ENCODE peak calls at places on chromosomes 7 and 10, in eight cellular contexts. Y is right lobe of liver; I is H9; D is naive thymus-derived CD4-positive, alpha-beta T cell; X is PC-9; T is colonic mucosa; B is lower lobe of right lung; N is breast epithelium. E is an unnamed sample.

GRCh38 chr10:62063795-62064472 is 162.4 kb downstream of the ARID5B start:
- DNase-seq in Y (no peak), I (no peak), D (no peak), X (no peak), T (no peak), B (no peak), N (no peak), E (no peak)

GRCh38 chr7:133668296-133669060 is 415.6 kb downstream of the EXOC4 start:
- DNase-seq in Y (no peak), I (no peak), D (no peak), X (no peak), T (no peak), B (no peak), N (no peak), E (no peak)

GRCh38 chr7:133545613-133546012 is 292.7 kb downstream of the EXOC4 start:
- DNase-seq in Y (no peak), I (no peak), D (no peak), X (no peak), T (no peak), B (no peak), N (no peak), E (no peak)

GRCh38 chr10:34904191-34904590 is 89.1 kb upstream of the PARD3 start:
- DNase-seq in Y (no peak), I (no peak), D (no peak), X (no peak), T (no peak), B (no peak), N (no peak), E (no peak)

GRCh38 chr10:97090644-97091043 is 95.1 kb downstream of the SLIT1 start:
- DNase-seq in Y (no peak), I (no peak), D (no peak), X (no peak), T (no peak), B (no peak), N (no peak), E (no peak)

GRCh38 chr7:43584200-43584586 is 1.3 kb downstream of the STK17A start:
- DNase-seq in Y (no peak), I (no peak), D (no peak), X (peak; percentile 33), T (peak; percentile 34), B (no peak), N (no peak), E (no peak)

GRCh38 chr7:47293884-47294568 is 287.9 kb downstream of the TNS3 start:
- DNase-seq in Y (no peak), I (no peak), D (no peak), X (no peak), T (peak; percentile 33), B (no peak), N (no peak), E (no peak)

GRCh38 chr7:145106001-145106400 is 270.1 kb upstream of the TPK1 start:
- DNase-seq in Y (no peak), I (no peak), D (no peak), X (peak; percentile 6), T (no peak), B (no peak), N (no peak), E (no peak)

GRCh38 chr7:101236292-101236691 is 1.3 kb downstream of the CLDN15 start:
- DNase-seq in Y (no peak), I (no peak), D (no peak), X (no peak), T (no peak), B (no peak), N (no peak), E (no peak)

GRCh38 chr7:136114966-136115762 is 138.0 kb upstream of the MTPN start:
- DNase-seq in Y (no peak), I (peak; percentile 85), D (no peak), X (peak; percentile 11), T (peak; percentile 44), B (no peak), N (no peak), E (no peak)

GRCh38 chr10:93458821-93459257 is 23.3 kb downstream of the MYOF start:
- DNase-seq in Y (no peak), I (peak; percentile 82), D (no peak), X (peak; percentile 86), T (no peak), B (peak; percentile 82), N (peak; percentile 75), E (no peak)

GRCh38 chr7:73850781-73851207 is 8.5 kb upstream of the METTL27 start:
- DNase-seq in Y (no peak), I (no peak), D (no peak), X (peak; percentile 73), T (peak; percentile 63), B (no peak), N (no peak), E (no peak)

GRCh38 chr7:30771859-30772429 is 727 bp downstream of the MINDY4 start:
- DNase-seq in Y (no peak), I (no peak), D (no peak), X (peak; percentile 15), T (peak; percentile 33), B (no peak), N (no peak), E (peak; percentile 78)

GRCh38 chr7:15757041-15757995 is 70.8 kb upstream of the MEOX2 start:
- DNase-seq in Y (no peak), I (no peak), D (no peak), X (no peak), T (no peak), B (no peak), N (no peak), E (no peak)

GRCh38 chr7:2068693-2069471 is 163.9 kb downstream of the MAD1L1 start:
- DNase-seq in Y (no peak), I (no peak), D (no peak), X (no peak), T (no peak), B (no peak), N (no peak), E (no peak)

GRCh38 chr7:22561895-22562593 is 62.1 kb upstream of the STEAP1B start:
- DNase-seq in Y (no peak), I (no peak), D (no peak), X (peak; percentile 49), T (no peak), B (no peak), N (no peak), E (no peak)

GRCh38 chr10:48490576-48491345 is 114.1 kb downstream of the ARHGAP22 start:
- DNase-seq in Y (no peak), I (no peak), D (no peak), X (no peak), T (peak; percentile 13), B (no peak), N (no peak), E (no peak)

GRCh38 chr7:143974457-143974856 is 19.8 kb downstream of the OR2F1 start:
- DNase-seq in Y (no peak), I (no peak), D (no peak), X (peak; percentile 10), T (peak; percentile 48), B (no peak), N (no peak), E (no peak)

GRCh38 chr7:37585064-37585463 is 98.5 kb upstream of the GPR141 start:
- DNase-seq in Y (no peak), I (no peak), D (no peak), X (no peak), T (no peak), B (no peak), N (no peak), E (no peak)

GRCh38 chr7:158317238-158318205 is 270.1 kb downstream of the PTPRN2 start:
- DNase-seq in Y (no peak), I (peak; percentile 87), D (no peak), X (no peak), T (no peak), B (no peak), N (no peak), E (no peak)
- H3K9me3 ChIP-seq in Y (no peaks in the 10 kb centered on the region), I (no peaks in the 10 kb centered on the region), D (no peaks in the 10 kb centered on the region), X (peaks cover 4% of the 10 kb centered on the region), T (no peaks in the 10 kb centered on the region), B (no peaks in the 10 kb centered on the region), N (peaks cover 9% of the 10 kb centered on the region), E (no peaks in the 10 kb centered on the region)

GRCh38 chr10:1776127-1776662 is 38.9 kb upstream of the ADARB2 start:
- DNase-seq in Y (no peak), I (no peak), D (no peak), X (no peak), T (no peak), B (no peak), N (no peak), E (no peak)
- H3K9me3 ChIP-seq in Y (no peaks in the 10 kb centered on the region), I (peaks cover 21% of the 10 kb centered on the region), D (no peaks in the 10 kb centered on the region), X (no peaks in the 10 kb centered on the region), T (no peaks in the 10 kb centered on the region), B (no peaks in the 10 kb centered on the region), N (no peaks in the 10 kb centered on the region), E (no peaks in the 10 kb centered on the region)

GRCh38 chr10:108582888-108583287 is 1340.4 kb downstream of the XPNPEP1 start:
- DNase-seq in Y (no peak), I (no peak), D (no peak), X (no peak), T (no peak), B (no peak), N (no peak), E (no peak)

GRCh38 chr10:108586424-108586823 is 1336.9 kb downstream of the XPNPEP1 start:
- DNase-seq in Y (no peak), I (peak; percentile 33), D (no peak), X (no peak), T (no peak), B (no peak), N (no peak), E (no peak)

GRCh38 chr10:108583827-108584226 is 1339.5 kb downstream of the XPNPEP1 start:
- DNase-seq in Y (no peak), I (no peak), D (no peak), X (no peak), T (no peak), B (no peak), N (no peak), E (no peak)

GRCh38 chr10:108578258-108578657 is 1345.1 kb downstream of the XPNPEP1 start:
- DNase-seq in Y (no peak), I (no peak), D (no peak), X (no peak), T (no peak), B (no peak), N (no peak), E (no peak)

GRCh38 chr10:108582387-108582786 is 1340.9 kb downstream of the XPNPEP1 start:
- DNase-seq in Y (no peak), I (no peak), D (no peak), X (no peak), T (no peak), B (no peak), N (no peak), E (no peak)
- H3K9me3 ChIP-seq in Y (no peaks in the 10 kb centered on the region), I (no peaks in the 10 kb centered on the region), D (no peaks in the 10 kb centered on the region), X (no peaks in the 10 kb centered on the region), T (no peaks in the 10 kb centered on the region), B (no peaks in the 10 kb centered on the region), N (no peaks in the 10 kb centered on the region), E (no peaks in the 10 kb centered on the region)

GRCh38 chr7:4211261-4211660 is 470.8 kb upstream of the FOXK1 start:
- DNase-seq in Y (peak; percentile 29), I (no peak), D (no peak), X (no peak), T (no peak), B (no peak), N (no peak), E (no peak)

GRCh38 chr7:4209126-4209525 is 473.0 kb upstream of the FOXK1 start:
- DNase-seq in Y (peak; percentile 42), I (no peak), D (no peak), X (no peak), T (no peak), B (no peak), N (no peak), E (no peak)

GRCh38 chr7:4212376-4212775 is 469.7 kb upstream of the FOXK1 start:
- DNase-seq in Y (peak; percentile 35), I (no peak), D (no peak), X (no peak), T (no peak), B (no peak), N (no peak), E (no peak)

GRCh38 chr7:4209966-4210365 is 472.1 kb upstream of the FOXK1 start:
- DNase-seq in Y (peak; percentile 35), I (no peak), D (no peak), X (no peak), T (no peak), B (no peak), N (no peak), E (no peak)

GRCh38 chr7:4210821-4211220 is 471.3 kb upstream of the FOXK1 start:
- DNase-seq in Y (peak; percentile 22), I (no peak), D (no peak), X (no peak), T (no peak), B (no peak), N (no peak), E (no peak)
- H3K9me3 ChIP-seq in Y (no peaks in the 10 kb centered on the region), I (no peaks in the 10 kb centered on the region), D (no peaks in the 10 kb centered on the region), X (no peaks in the 10 kb centered on the region), T (no peaks in the 10 kb centered on the region), B (no peaks in the 10 kb centered on the region), N (no peaks in the 10 kb centered on the region), E (no peaks in the 10 kb centered on the region)

E was measured in suprapubic skin.